ENCODE peak calls at places on chromosomes 4 and X, in eight cellular contexts. One of them, this sample, is unnamed. For H3K4me1, the result is how much of the 10 kb centered on the place peaks cover.

GRCh38 chrX:22674947-22675346 is 324.8 kb upstream of the DDX53 start:
- DNase-seq in aorta: no peak
- DNase-seq in prostate gland: no peak
- DNase-seq in uterus: no peak
- DNase-seq in tibial nerve: no peak
- DNase-seq in cardiac muscle cell: no peak
- DNase-seq in GM12878: no peak
- DNase-seq in heart left ventricle: no peak
- DNase-seq in this sample: no peak

GRCh38 chr4:21869978-21870745 is 78.4 kb downstream of the KCNIP4 start:
- DNase-seq in cardiac muscle cell: no peak
- DNase-seq in uterus: no peak
- DNase-seq in GM12878: no peak
- DNase-seq in heart left ventricle: no peak
- DNase-seq in tibial nerve: no peak
- DNase-seq in aorta: no peak
- DNase-seq in prostate gland: no peak
- DNase-seq in this sample: no peak

GRCh38 chr4:85500110-85500867 is 25.3 kb downstream of the ARHGAP24 start:
- DNase-seq in heart left ventricle: no peak
- DNase-seq in uterus: no peak
- DNase-seq in GM12878: no peak
- DNase-seq in prostate gland: no peak
- DNase-seq in tibial nerve: no peak
- DNase-seq in cardiac muscle cell: no peak
- DNase-seq in aorta: no peak
- DNase-seq in this sample: no peak

GRCh38 chr4:47315346-47315745 is 148.2 kb downstream of the COMMD8 start:
- DNase-seq in aorta: no peak
- DNase-seq in heart left ventricle: no peak
- DNase-seq in prostate gland: no peak
- DNase-seq in uterus: no peak
- DNase-seq in cardiac muscle cell: no peak
- DNase-seq in tibial nerve: no peak
- DNase-seq in GM12878: no peak
- DNase-seq in this sample: no peak

GRCh38 chr4:3810796-3811485 is 44.8 kb downstream of the ADRA2C start:
- DNase-seq in heart left ventricle: no peak
- DNase-seq in aorta: peak
- DNase-seq in GM12878: no peak
- DNase-seq in cardiac muscle cell: no peak
- DNase-seq in tibial nerve: no peak
- DNase-seq in prostate gland: no peak
- DNase-seq in uterus: no peak
- DNase-seq in this sample: no peak

GRCh38 chr4:126541820-126542219 is 1090.9 kb upstream of the INTU start:
- DNase-seq in uterus: no peak
- DNase-seq in prostate gland: no peak
- DNase-seq in heart left ventricle: no peak
- DNase-seq in GM12878: no peak
- DNase-seq in tibial nerve: no peak
- DNase-seq in cardiac muscle cell: no peak
- DNase-seq in aorta: no peak
- DNase-seq in this sample: no peak

GRCh38 chr4:70945046-70945445 is 42.9 kb downstream of the MOB1B start:
- DNase-seq in cardiac muscle cell: no peak
- DNase-seq in uterus: no peak
- DNase-seq in aorta: no peak
- DNase-seq in prostate gland: no peak
- DNase-seq in GM12878: no peak
- DNase-seq in tibial nerve: no peak
- DNase-seq in heart left ventricle: no peak
- DNase-seq in this sample: no peak

GRCh38 chrX:87489071-87489470 is 28.5 kb upstream of the KLHL4 start:
- DNase-seq in prostate gland: no peak
- DNase-seq in GM12878: no peak
- DNase-seq in aorta: no peak
- DNase-seq in uterus: no peak
- DNase-seq in cardiac muscle cell: no peak
- DNase-seq in tibial nerve: no peak
- DNase-seq in heart left ventricle: no peak
- DNase-seq in this sample: no peak

GRCh38 chr4:185086053-185086452 is 57.0 kb upstream of the SLC25A4 start:
- DNase-seq in heart left ventricle: no peak
- DNase-seq in prostate gland: no peak
- DNase-seq in GM12878: no peak
- DNase-seq in cardiac muscle cell: no peak
- DNase-seq in tibial nerve: no peak
- DNase-seq in aorta: no peak
- DNase-seq in uterus: no peak
- DNase-seq in this sample: no peak

GRCh38 chr4:7361256-7361655 is 73.5 kb downstream of the PSAPL1 start:
- DNase-seq in uterus: no peak
- DNase-seq in aorta: peak
- DNase-seq in cardiac muscle cell: peak
- DNase-seq in tibial nerve: no peak
- DNase-seq in prostate gland: no peak
- DNase-seq in heart left ventricle: peak
- DNase-seq in GM12878: no peak
- DNase-seq in this sample: no peak

GRCh38 chrX:32592786-32593185 is 618.6 kb downstream of the DMD start:
- DNase-seq in prostate gland: no peak
- DNase-seq in uterus: no peak
- DNase-seq in cardiac muscle cell: no peak
- DNase-seq in heart left ventricle: no peak
- DNase-seq in GM12878: no peak
- DNase-seq in tibial nerve: no peak
- DNase-seq in aorta: no peak
- DNase-seq in this sample: no peak

GRCh38 chr4:154164931-154165839 is 326.4 kb downstream of the DCHS2 start:
- DNase-seq in cardiac muscle cell: no peak
- DNase-seq in uterus: no peak
- DNase-seq in tibial nerve: no peak
- DNase-seq in GM12878: peak
- DNase-seq in heart left ventricle: no peak
- DNase-seq in aorta: no peak
- DNase-seq in prostate gland: no peak
- DNase-seq in this sample: peak

GRCh38 chrX:57929373-57929772 is 19.1 kb upstream of the ZXDA start:
- DNase-seq in heart left ventricle: no peak
- DNase-seq in aorta: no peak
- DNase-seq in tibial nerve: no peak
- DNase-seq in prostate gland: no peak
- DNase-seq in uterus: no peak
- DNase-seq in cardiac muscle cell: peak
- DNase-seq in GM12878: no peak
- DNase-seq in this sample: no peak

GRCh38 chrX:63889001-63889400 is 104.0 kb upstream of the ARHGEF9 start:
- DNase-seq in uterus: no peak
- DNase-seq in prostate gland: no peak
- DNase-seq in cardiac muscle cell: no peak
- DNase-seq in aorta: no peak
- DNase-seq in tibial nerve: no peak
- DNase-seq in GM12878: no peak
- DNase-seq in heart left ventricle: no peak
- DNase-seq in this sample: no peak

GRCh38 chr4:8771666-8772065 is 100.0 kb downstream of the HMX1 start:
- DNase-seq in aorta: peak
- DNase-seq in cardiac muscle cell: no peak
- DNase-seq in GM12878: no peak
- DNase-seq in prostate gland: no peak
- DNase-seq in heart left ventricle: peak
- DNase-seq in uterus: no peak
- DNase-seq in tibial nerve: no peak
- DNase-seq in this sample: no peak

GRCh38 chr4:140748171-140748570 is 8.0 kb downstream of the TBC1D9 start:
- DNase-seq in heart left ventricle: no peak
- DNase-seq in GM12878: no peak
- DNase-seq in tibial nerve: no peak
- DNase-seq in cardiac muscle cell: no peak
- DNase-seq in aorta: no peak
- DNase-seq in prostate gland: no peak
- DNase-seq in uterus: no peak
- DNase-seq in this sample: no peak

GRCh38 chr4:95637047-95637600 is 88.4 kb upstream of the UNC5C start:
- DNase-seq in heart left ventricle: no peak
- DNase-seq in aorta: no peak
- DNase-seq in uterus: no peak
- DNase-seq in tibial nerve: no peak
- DNase-seq in cardiac muscle cell: peak
- DNase-seq in GM12878: no peak
- DNase-seq in prostate gland: no peak
- DNase-seq in this sample: no peak

GRCh38 chr4:30436394-30436793 is 283.8 kb upstream of the PCDH7 start:
- DNase-seq in prostate gland: no peak
- DNase-seq in aorta: no peak
- DNase-seq in uterus: no peak
- DNase-seq in tibial nerve: no peak
- DNase-seq in heart left ventricle: no peak
- DNase-seq in GM12878: no peak
- DNase-seq in cardiac muscle cell: no peak
- DNase-seq in this sample: no peak

GRCh38 chrX:74505437-74505836 is 84.1 kb downstream of the SLC16A2 start:
- DNase-seq in uterus: no peak
- DNase-seq in heart left ventricle: no peak
- DNase-seq in cardiac muscle cell: peak
- DNase-seq in tibial nerve: no peak
- DNase-seq in GM12878: no peak
- DNase-seq in aorta: no peak
- DNase-seq in prostate gland: no peak
- DNase-seq in this sample: no peak

GRCh38 chr4:30429813-30430466 is 290.2 kb upstream of the PCDH7 start:
- DNase-seq in aorta: no peak
- DNase-seq in cardiac muscle cell: no peak
- DNase-seq in prostate gland: no peak
- DNase-seq in uterus: no peak
- DNase-seq in tibial nerve: no peak
- DNase-seq in heart left ventricle: no peak
- DNase-seq in GM12878: no peak
- DNase-seq in this sample: no peak

GRCh38 chr4:35556387-35556786 is 687.9 kb downstream of the ARAP2 start:
- DNase-seq in uterus: no peak
- DNase-seq in heart left ventricle: no peak
- DNase-seq in aorta: no peak
- DNase-seq in GM12878: no peak
- DNase-seq in tibial nerve: no peak
- DNase-seq in cardiac muscle cell: no peak
- DNase-seq in prostate gland: no peak
- DNase-seq in this sample: no peak

DNA sequence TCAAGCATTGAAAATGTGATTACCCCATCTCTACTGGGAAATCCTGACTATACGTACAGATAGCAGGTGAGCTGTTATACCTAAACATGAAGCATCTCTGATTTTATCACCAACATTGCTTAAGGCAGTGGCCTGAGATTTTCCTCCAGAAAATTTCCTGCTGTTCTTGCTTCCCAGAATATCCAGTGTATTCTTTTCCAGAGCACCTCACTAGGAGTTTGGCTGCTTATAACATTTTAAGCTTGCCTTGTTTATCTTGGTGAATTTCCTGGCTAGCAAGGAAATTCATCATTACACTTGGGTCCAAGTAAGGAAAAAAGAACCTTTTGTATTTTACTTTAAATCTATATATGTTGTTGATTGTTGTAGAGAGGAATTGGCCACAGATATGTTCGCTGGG is 73.0 kb upstream of the CLCN4 start:
- DNase-seq in heart left ventricle: no peak
- DNase-seq in cardiac muscle cell: no peak
- DNase-seq in uterus: no peak
- DNase-seq in aorta: no peak
- DNase-seq in tibial nerve: no peak
- DNase-seq in GM12878: no peak
- DNase-seq in prostate gland: no peak
- DNase-seq in this sample: no peak
- H3K4me1 ChIP-seq in heart left ventricle: under half
- H3K4me1 ChIP-seq in cardiac muscle cell: under half
- H3K4me1 ChIP-seq in uterus: under half
- H3K4me1 ChIP-seq in aorta: under half
- H3K4me1 ChIP-seq in tibial nerve: under half
- H3K4me1 ChIP-seq in GM12878: under half
- H3K4me1 ChIP-seq in prostate gland: under half
- H3K4me1 ChIP-seq in this sample: under half

GRCh38 chrX:3960952-3961351 is 247.5 kb upstream of the PRKX start:
- DNase-seq in cardiac muscle cell: no peak
- DNase-seq in tibial nerve: no peak
- DNase-seq in uterus: no peak
- DNase-seq in GM12878: no peak
- DNase-seq in prostate gland: no peak
- DNase-seq in aorta: no peak
- DNase-seq in heart left ventricle: no peak
- DNase-seq in this sample: no peak
- H3K4me3 ChIP-seq in cardiac muscle cell: no peak
- H3K4me3 ChIP-seq in tibial nerve: no peak
- H3K4me3 ChIP-seq in uterus: no peak
- H3K4me3 ChIP-seq in GM12878: no peak
- H3K4me3 ChIP-seq in prostate gland: no peak
- H3K4me3 ChIP-seq in aorta: no peak
- H3K4me3 ChIP-seq in heart left ventricle: no peak
- H3K4me3 ChIP-seq in this sample: no peak

GRCh38 chr4:150306719-150307118 is 228.5 kb downstream of the DCLK2 start:
- DNase-seq in cardiac muscle cell: no peak
- DNase-seq in prostate gland: no peak
- DNase-seq in tibial nerve: no peak
- DNase-seq in heart left ventricle: no peak
- DNase-seq in aorta: no peak
- DNase-seq in GM12878: no peak
- DNase-seq in uterus: no peak
- DNase-seq in this sample: no peak
- H3K4me1 ChIP-seq in cardiac muscle cell: under half
- H3K4me1 ChIP-seq in prostate gland: under half
- H3K4me1 ChIP-seq in tibial nerve: under half
- H3K4me1 ChIP-seq in heart left ventricle: under half
- H3K4me1 ChIP-seq in aorta: under half
- H3K4me1 ChIP-seq in GM12878: under half
- H3K4me1 ChIP-seq in uterus: under half
- H3K4me1 ChIP-seq in this sample: under half

GRCh38 chr4:146243883-146244277 is 29.5 kb downstream of the REELD1 start:
- DNase-seq in tibial nerve: no peak
- DNase-seq in uterus: no peak
- DNase-seq in heart left ventricle: no peak
- DNase-seq in aorta: no peak
- DNase-seq in cardiac muscle cell: no peak
- DNase-seq in prostate gland: no peak
- DNase-seq in GM12878: no peak
- DNase-seq in this sample: no peak

GRCh38 chr4:146246381-146246780 is 32.0 kb downstream of the REELD1 start:
- DNase-seq in tibial nerve: no peak
- DNase-seq in uterus: no peak
- DNase-seq in heart left ventricle: no peak
- DNase-seq in GM12878: no peak
- DNase-seq in aorta: no peak
- DNase-seq in cardiac muscle cell: no peak
- DNase-seq in prostate gland: no peak
- DNase-seq in this sample: no peak

GRCh38 chr4:146245899-146246298 is 31.6 kb downstream of the REELD1 start:
- DNase-seq in aorta: no peak
- DNase-seq in tibial nerve: no peak
- DNase-seq in prostate gland: no peak
- DNase-seq in heart left ventricle: no peak
- DNase-seq in GM12878: no peak
- DNase-seq in cardiac muscle cell: no peak
- DNase-seq in uterus: no peak
- DNase-seq in this sample: no peak

GRCh38 chr4:146244496-146244895 is 30.2 kb downstream of the REELD1 start:
- DNase-seq in prostate gland: no peak
- DNase-seq in aorta: no peak
- DNase-seq in heart left ventricle: no peak
- DNase-seq in tibial nerve: no peak
- DNase-seq in uterus: no peak
- DNase-seq in cardiac muscle cell: no peak
- DNase-seq in GM12878: no peak
- DNase-seq in this sample: no peak

GRCh38 chr4:146245246-146245645 is 30.9 kb downstream of the REELD1 start:
- DNase-seq in cardiac muscle cell: no peak
- DNase-seq in tibial nerve: no peak
- DNase-seq in uterus: no peak
- DNase-seq in GM12878: no peak
- DNase-seq in aorta: no peak
- DNase-seq in heart left ventricle: no peak
- DNase-seq in prostate gland: no peak
- DNase-seq in this sample: no peak
- H3K4me3 ChIP-seq in cardiac muscle cell: no peak
- H3K4me3 ChIP-seq in tibial nerve: no peak
- H3K4me3 ChIP-seq in uterus: no peak
- H3K4me3 ChIP-seq in GM12878: no peak
- H3K4me3 ChIP-seq in aorta: no peak
- H3K4me3 ChIP-seq in heart left ventricle: no peak
- H3K4me3 ChIP-seq in prostate gland: no peak
- H3K4me3 ChIP-seq in this sample: no peak